ENCODE peak calls at places on chromosomes 6 and 20, in seven cellular contexts. T is CD4-positive, CD25-positive, alpha-beta regulatory T cell; C is spleen; L is Peyer's patch; A is mesendoderm; Z is mucosa of descending colon; S is PC-3. V is an unnamed sample.
A peak's percentile ranks its signal among the peaks of the same experiment; 100 is the strongest.

GRCh38 chr6:44824567-44824966 is 437.1 kb downstream of the CDC5L start:
- DNase-seq in T (no peak), C (no peak), L (no peak), A (no peak), Z (no peak), S (no peak), V (no peak)

GRCh38 chr20:14992961-14993360 is 655.5 kb upstream of the FLRT3 start:
- DNase-seq in T (no peak), C (no peak), L (no peak), A (no peak), Z (no peak), S (peak; percentile 25), V (no peak)

GRCh38 chr20:48102821-48103635 is 317.7 kb upstream of the SULF2 start:
- DNase-seq in T (no peak), C (no peak), L (no peak), A (no peak), Z (no peak), S (no peak), V (no peak)

GRCh38 chr20:33824852-33825251 is 13.7 kb downstream of the CHMP4B start:
- DNase-seq in T (no peak), C (no peak), L (no peak), A (no peak), Z (no peak), S (no peak), V (no peak)

GRCh38 chr20:2108987-2109386 is 7.4 kb downstream of the STK35 start:
- DNase-seq in T (no peak), C (no peak), L (no peak), A (peak; percentile 69), Z (no peak), S (peak; percentile 90), V (no peak)

GRCh38 chr6:19602614-19603013 is 234.6 kb upstream of the ID4 start:
- DNase-seq in T (no peak), C (no peak), L (no peak), A (no peak), Z (no peak), S (no peak), V (no peak)

GRCh38 chr20:58160451-58161051 is 67.9 kb downstream of the ANKRD60 start:
- DNase-seq in T (no peak), C (no peak), L (no peak), A (no peak), Z (no peak), S (peak; percentile 48), V (no peak)

GRCh38 chr6:145735356-145736165 is at the start of gene EPM2A:
- DNase-seq in T (peak; percentile 38), C (peak; percentile 96), L (peak; percentile 66), A (peak; percentile 89), Z (peak; percentile 89), S (peak; percentile 70), V (peak; percentile 84)

GRCh38 chr6:157811476-157812173 is 11.4 kb upstream of the SNX9 start:
- DNase-seq in T (no peak), C (no peak), L (no peak), A (no peak), Z (no peak), S (no peak), V (no peak)

GRCh38 chr20:35607003-35607735 is 8.5 kb upstream of the SPAG4 start:
- DNase-seq in T (no peak), C (no peak), L (no peak), A (no peak), Z (no peak), S (peak; percentile 93), V (no peak)

GRCh38 chr20:35610833-35611427 is 4.7 kb upstream of the SPAG4 start:
- DNase-seq in T (no peak), C (no peak), L (no peak), A (no peak), Z (no peak), S (no peak), V (peak; percentile 69)

GRCh38 chr20:35616465-35617396 is 1.1 kb downstream of the SPAG4 start:
- DNase-seq in T (peak; percentile 65), C (peak; percentile 96), L (peak; percentile 76), A (peak; percentile 86), Z (peak; percentile 95), S (peak; percentile 91), V (peak; percentile 100)

GRCh38 chr20:35615667-35616464 is at the start of gene SPAG4:
- DNase-seq in T (peak; percentile 100), C (peak; percentile 100), L (peak; percentile 100), A (peak; percentile 100), Z (peak; percentile 100), S (peak; percentile 100), V (peak; percentile 54)

DNA sequence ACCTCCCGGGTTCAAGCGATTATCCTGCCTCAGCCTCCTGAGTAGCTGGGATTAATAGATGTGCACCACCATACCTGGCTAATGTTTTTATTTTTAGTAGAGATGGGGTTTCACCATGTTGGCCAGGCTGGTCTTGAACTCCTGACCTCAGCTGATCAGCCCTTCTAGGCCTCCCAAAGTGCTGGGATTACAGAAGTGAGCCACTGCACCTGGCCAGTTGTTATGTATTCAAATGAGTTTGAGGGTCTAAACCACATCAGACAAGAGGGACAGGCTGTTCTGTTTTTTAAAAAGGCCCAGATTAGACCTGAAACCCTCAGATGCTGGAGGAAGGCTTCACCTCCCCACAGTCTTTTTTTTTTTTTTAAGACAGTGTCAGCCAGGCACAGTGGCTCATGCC is 4.1 kb upstream of the SPAG4 start:
- DNase-seq in T (no peak), C (no peak), L (peak; percentile 56), A (no peak), Z (no peak), S (no peak), V (no peak)
- H3K4me1 ChIP-seq in T (peaks cover 7% of the 10 kb centered on the region), C (peaks cover 11% of the 10 kb centered on the region), L (peaks cover 4% of the 10 kb centered on the region), A (no peaks in the 10 kb centered on the region), Z (no peaks in the 10 kb centered on the region), S (peaks cover 22% of the 10 kb centered on the region), V (no peaks in the 10 kb centered on the region)

DNA sequence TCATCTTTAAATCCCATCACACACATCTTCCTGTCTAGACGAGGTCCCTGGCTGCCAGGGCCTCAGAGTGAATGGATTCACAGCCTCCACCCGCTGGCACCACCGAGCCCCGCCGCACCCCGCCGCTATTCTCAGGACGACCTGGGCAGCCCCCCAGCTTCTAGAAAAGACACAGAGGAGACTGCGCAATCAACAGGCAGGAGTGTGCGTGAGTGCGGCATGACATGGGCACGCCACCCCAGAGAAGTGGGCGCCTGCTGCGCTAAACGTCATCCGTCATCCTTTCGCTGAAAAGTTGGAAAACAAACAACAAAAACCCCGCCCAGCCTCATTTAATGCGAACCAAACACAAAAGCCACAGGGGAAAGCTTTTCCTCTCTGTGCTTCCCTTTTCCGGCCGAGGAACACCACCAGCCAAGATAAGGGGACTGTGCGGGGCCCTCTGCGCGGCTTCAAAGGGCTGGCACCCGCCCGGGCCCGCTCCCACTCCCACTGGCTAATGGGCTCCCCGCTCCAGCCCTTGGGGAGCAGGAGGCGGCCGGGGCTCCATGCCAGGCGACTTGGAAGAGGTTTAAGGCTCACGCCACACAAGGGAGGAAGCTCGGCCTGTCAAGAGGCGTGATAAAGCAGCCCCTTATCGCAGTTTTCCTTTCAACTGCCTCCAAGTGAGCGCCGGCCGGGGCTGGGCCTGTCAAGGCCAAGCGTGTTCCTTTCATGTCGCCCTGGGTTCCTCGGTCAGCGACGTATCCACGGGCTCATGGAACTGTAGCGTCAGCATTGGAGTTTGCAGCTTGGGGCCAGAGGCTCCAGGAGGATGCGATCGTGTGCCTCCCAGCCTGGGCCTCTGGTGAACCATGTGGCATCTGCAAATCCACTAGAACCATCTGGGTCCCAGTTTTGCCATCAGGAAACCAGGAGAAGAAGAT is 50.1 kb downstream of the NFATC2 start:
- DNase-seq in T (no peak), C (peak; percentile 86), L (no peak), A (peak; percentile 29), Z (peak; percentile 42), S (no peak), V (peak; percentile 80)
- H3K4me3 ChIP-seq in T (no peak overlapping the region), C (no peak overlapping the region), L (peak overlapping the region; percentile 5), A (no peak overlapping the region), Z (no peak overlapping the region), S (no peak overlapping the region), V (no peak overlapping the region)

DNA sequence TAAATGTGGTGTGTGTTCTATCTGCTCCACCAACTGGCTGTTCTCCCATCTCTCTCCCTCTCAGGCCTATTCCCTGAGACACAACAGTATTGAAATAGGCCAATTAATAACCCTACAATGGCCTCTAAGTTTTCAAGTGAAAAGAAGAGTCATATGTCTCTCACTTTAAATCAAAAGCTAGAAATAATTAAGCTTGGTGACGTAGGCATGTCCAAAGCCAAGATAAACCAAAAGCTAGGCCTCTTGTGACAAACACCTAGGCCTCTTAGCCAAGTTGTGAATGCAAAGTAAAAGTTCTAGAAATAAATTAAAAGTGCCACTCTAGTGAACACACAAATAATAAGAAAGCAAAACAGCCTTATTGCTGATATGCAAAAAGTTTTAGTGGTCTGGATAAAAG is 29.9 kb downstream of the MTCL3 start:
- DNase-seq in T (no peak), C (no peak), L (no peak), A (no peak), Z (no peak), S (no peak), V (no peak)
- H3K36me3 ChIP-seq in T (no peaks in the 10 kb centered on the region), C (no peaks in the 10 kb centered on the region), L (no peaks in the 10 kb centered on the region), A (no peaks in the 10 kb centered on the region), Z (no peaks in the 10 kb centered on the region), S (no peaks in the 10 kb centered on the region), V (no peaks in the 10 kb centered on the region)

GRCh38 chr6:24903681-24904080 is 32.1 kb downstream of the RIPOR2 start:
- DNase-seq in T (no peak), C (no peak), L (no peak), A (no peak), Z (no peak), S (no peak), V (no peak)
- H3K4me1 ChIP-seq in T (peaks cover 83% of the 10 kb centered on the region), C (peaks cover 100% of the 10 kb centered on the region), L (peaks cover 3% of the 10 kb centered on the region), A (no peaks in the 10 kb centered on the region), Z (no peaks in the 10 kb centered on the region), S (peaks cover 30% of the 10 kb centered on the region), V (peaks cover 4% of the 10 kb centered on the region)

GRCh38 chr6:26304213-26305096 is 60.5 kb upstream of the BTN3A2 start:
- DNase-seq in T (no peak), C (no peak), L (no peak), A (peak; percentile 77), Z (no peak), S (no peak), V (peak; percentile 70)
- H3K4me3 ChIP-seq in T (peak overlapping the region; percentile 82), C (peak overlapping the region; percentile 6), L (peak overlapping the region; percentile 41), A (peak overlapping the region; percentile 67), Z (no peak overlapping the region), S (no peak overlapping the region), V (peak overlapping the region; percentile 38)

GRCh38 chr6:166478782-166479592 is 96.2 kb upstream of the MPC1 start:
- DNase-seq in T (no peak), C (peak; percentile 70), L (no peak), A (no peak), Z (no peak), S (no peak), V (no peak)
- H3K36me3 ChIP-seq in T (no peaks in the 10 kb centered on the region), C (peaks cover 85% of the 10 kb centered on the region), L (no peaks in the 10 kb centered on the region), A (no peaks in the 10 kb centered on the region), Z (no peaks in the 10 kb centered on the region), S (no peaks in the 10 kb centered on the region), V (peaks cover 3% of the 10 kb centered on the region)

V was measured in small intestine.